ENCODE peak calls at places on chromosomes 4 and X, in six cellular contexts. D, T, J, F, R and E are unnamed samples.

GRCh38 chr4:74374561-74375327 is 9.8 kb downstream of the EREG start:
- DNase-seq in J (no peak), T (peak; percentile 71), D (no peak), R (no peak), F (no peak), E (no peak)

GRCh38 chr4:75004755-75005668 is 72.1 kb downstream of the PARM1 start:
- DNase-seq in J (peak; percentile 34), R (no peak), F (no peak), T (peak; percentile 63), D (no peak), E (no peak)

GRCh38 chrX:130024127-130024526 is 41.7 kb downstream of the BCORL1 start:
- DNase-seq in F (no peak), R (peak; percentile 89), T (peak; percentile 87), J (peak; percentile 78), D (peak; percentile 84), E (peak; percentile 4)

GRCh38 chr4:76589402-76589801 is 154.4 kb downstream of the SHROOM3 start:
- DNase-seq in J (no peak), R (no peak), F (no peak), T (no peak), D (no peak), E (no peak)

GRCh38 chr4:73704314-73705055 is 35.9 kb upstream of the CXCL8 start:
- DNase-seq in R (no peak), F (no peak), J (no peak), D (no peak), T (peak; percentile 93), E (no peak)

GRCh38 chr4:7630559-7631287 is 196.0 kb upstream of the PSAPL1 start:
- DNase-seq in J (peak; percentile 85), D (no peak), F (no peak), R (peak; percentile 92), T (no peak), E (no peak)

GRCh38 chr4:76430519-76431388 is 4.3 kb upstream of the SHROOM3 start:
- DNase-seq in F (peak; percentile 3), R (no peak), T (no peak), D (no peak), J (no peak), E (no peak)

GRCh38 chr4:3829211-3829953 is 63.2 kb downstream of the ADRA2C start:
- DNase-seq in F (no peak), T (no peak), J (no peak), R (no peak), D (no peak), E (no peak)

GRCh38 chr4:79308087-79308486 is 17.8 kb downstream of the NAA11 start:
- DNase-seq in J (no peak), R (no peak), F (no peak), D (no peak), T (no peak), E (no peak)

GRCh38 chrX:109889289-109890006 is 113.5 kb upstream of the TMEM164 start:
- DNase-seq in F (no peak), R (no peak), T (no peak), J (no peak), D (no peak), E (no peak)

GRCh38 chrX:115494133-115494532 is 66.8 kb upstream of the PLS3 start:
- DNase-seq in J (no peak), T (no peak), D (no peak), F (no peak), R (no peak), E (no peak)

GRCh38 chr4:40254961-40255721 is 58.3 kb downstream of the RHOH start:
- DNase-seq in T (no peak), J (no peak), F (no peak), D (no peak), R (no peak), E (peak; percentile 16)

GRCh38 chr4:83124079-83124780 is 9.7 kb upstream of the PLAC8 start:
- DNase-seq in F (no peak), J (no peak), D (no peak), R (no peak), T (no peak), E (no peak)

GRCh38 chrX:16204538-16204937 is 37.3 kb downstream of the MAGEB17 start:
- DNase-seq in R (no peak), F (no peak), J (no peak), T (no peak), D (no peak), E (no peak)

GRCh38 chr4:185931986-185932385 is 120.0 kb upstream of the SORBS2 start:
- DNase-seq in D (no peak), J (no peak), T (no peak), R (no peak), F (no peak), E (no peak)

GRCh38 chr4:16259531-16260246 is 33.4 kb upstream of the TAPT1 start:
- DNase-seq in T (no peak), F (no peak), R (no peak), J (no peak), D (no peak), E (no peak)

GRCh38 chrX:128020701-128021100 is 31.5 kb downstream of the ACTRT1 start:
- DNase-seq in F (no peak), J (no peak), T (no peak), D (no peak), R (no peak), E (no peak)

GRCh38 chr4:12724520-12724919 is 759.6 kb downstream of the RAB28 start:
- DNase-seq in R (no peak), D (no peak), T (no peak), F (no peak), J (no peak), E (no peak)

GRCh38 chr4:142281999-142282398 is 564.1 kb downstream of the INPP4B start:
- DNase-seq in R (no peak), J (no peak), D (no peak), T (no peak), F (no peak), E (no peak)

GRCh38 chr4:143512978-143513313 is 556 bp upstream of the SMARCA5 start:
- DNase-seq in D (no peak), R (no peak), F (no peak), T (no peak), J (no peak), E (no peak)

GRCh38 chr4:153116801-153117200 is 87.4 kb upstream of the TRIM2 start:
- DNase-seq in J (no peak), D (no peak), F (no peak), R (no peak), T (no peak), E (no peak)

GRCh38 chr4:304987-305680 is at the start of gene ZNF732:
- DNase-seq in T (no peak), F (no peak), R (peak; percentile 79), J (peak; percentile 31), D (peak; percentile 89), E (no peak)

GRCh38 chrX:13377537-13377936 is 57.7 kb upstream of the ATXN3L start:
- DNase-seq in F (no peak), R (no peak), J (no peak), T (no peak), D (no peak), E (no peak)

GRCh38 chrX:134692990-134693389 is 34.7 kb upstream of the PLAC1 start:
- DNase-seq in T (no peak), F (no peak), D (no peak), J (no peak), R (no peak), E (no peak)

GRCh38 chrX:56793533-56794320 is 64.7 kb downstream of the NBDY start:
- DNase-seq in D (no peak), F (no peak), R (peak; percentile 59), J (no peak), T (peak; percentile 61), E (no peak)

GRCh38 chr4:122874194-122874593 is 47.6 kb downstream of the FGF2 start:
- DNase-seq in F (no peak), D (no peak), T (no peak), J (no peak), R (no peak), E (no peak)

GRCh38 chr4:3671571-3672464 is 94.4 kb upstream of the ADRA2C start:
- DNase-seq in F (no peak), J (no peak), T (no peak), D (no peak), R (peak; percentile 63), E (no peak)